ENCODE peak calls at places on chromosomes 1 and 21, in eight cellular contexts. B, O, P, M, V, E, S and F are unnamed samples.

GRCh38 chr1:15224259-15224869 is 22.7 kb upstream of the FHAD1 start:
- DNase-seq in B (no peak), O (no peak), P (no peak), M (no peak), V (no peak), E (no peak), S (no peak), F (no peak)

GRCh38 chr1:12063141-12064072 is at the start of gene TNFRSF8:
- DNase-seq in B (no peak), O (no peak), P (no peak), M (no peak), V (peak; percentile 17), E (no peak), S (no peak), F (no peak)

GRCh38 chr1:109794319-109795132 is 30.8 kb upstream of the EPS8L3 start:
- DNase-seq in B (no peak), O (no peak), P (no peak), M (no peak), V (no peak), E (no peak), S (no peak), F (no peak)

GRCh38 chr1:240093120-240093961 is 1.7 kb downstream of the FMN2 start:
- DNase-seq in B (no peak), O (no peak), P (no peak), M (no peak), V (peak; percentile 39), E (no peak), S (peak; percentile 49), F (peak; percentile 26)

GRCh38 chr1:221555689-221556433 is 186.0 kb downstream of the DUSP10 start:
- DNase-seq in B (no peak), O (no peak), P (no peak), M (no peak), V (peak; percentile 68), E (no peak), S (no peak), F (no peak)

GRCh38 chr1:10471411-10472219 is 714 bp downstream of the DFFA start:
- DNase-seq in B (peak; percentile 56), O (no peak), P (no peak), M (no peak), V (no peak), E (no peak), S (no peak), F (peak; percentile 18)

GRCh38 chr21:37198989-37199924 is 67.9 kb downstream of the VPS26C start:
- DNase-seq in B (no peak), O (no peak), P (no peak), M (no peak), V (no peak), E (no peak), S (no peak), F (no peak)

GRCh38 chr1:29569971-29570634 is 333.8 kb downstream of the PTPRU start:
- DNase-seq in B (no peak), O (no peak), P (peak; percentile 45), M (no peak), V (no peak), E (no peak), S (no peak), F (no peak)

GRCh38 chr1:25037174-25038074 is 107.3 kb upstream of the RUNX3 start:
- DNase-seq in B (no peak), O (peak; percentile 73), P (no peak), M (peak; percentile 73), V (peak; percentile 41), E (no peak), S (peak; percentile 74), F (no peak)

GRCh38 chr1:246081138-246081702 is 425.9 kb downstream of the SMYD3 start:
- DNase-seq in B (no peak), O (no peak), P (no peak), M (no peak), V (no peak), E (no peak), S (no peak), F (no peak)

GRCh38 chr1:57411262-57411661 is 12.6 kb downstream of the DAB1 start:
- DNase-seq in B (no peak), O (no peak), P (no peak), M (no peak), V (no peak), E (no peak), S (no peak), F (no peak)

GRCh38 chr1:10877894-10878293 is 81.4 kb upstream of the CASZ1 start:
- DNase-seq in B (no peak), O (no peak), P (no peak), M (no peak), V (no peak), E (no peak), S (no peak), F (no peak)

GRCh38 chr1:157963713-157964112 is 29.7 kb upstream of the KIRREL1 start:
- DNase-seq in B (peak; percentile 73), O (peak; percentile 71), P (no peak), M (no peak), V (peak; percentile 76), E (peak; percentile 19), S (peak; percentile 82), F (peak; percentile 61)

GRCh38 chr1:20371411-20371810 is 80.7 kb downstream of the VWA5B1 start:
- DNase-seq in B (no peak), O (no peak), P (no peak), M (no peak), V (peak; percentile 74), E (no peak), S (no peak), F (peak; percentile 48)

GRCh38 chr1:206589206-206589605 is 23.1 kb downstream of the EIF2D start:
- DNase-seq in B (peak; percentile 74), O (no peak), P (peak; percentile 92), M (no peak), V (no peak), E (no peak), S (no peak), F (no peak)

GRCh38 chr1:24384251-24385090 is 29.1 kb downstream of the STPG1 start:
- DNase-seq in B (no peak), O (no peak), P (no peak), M (no peak), V (peak; percentile 75), E (no peak), S (no peak), F (no peak)

GRCh38 chr1:169546087-169546995 is 39.9 kb downstream of the F5 start:
- DNase-seq in B (peak; percentile 63), O (peak; percentile 71), P (peak; percentile 46), M (peak; percentile 28), V (peak; percentile 82), E (peak; percentile 9), S (peak; percentile 33), F (peak; percentile 35)

GRCh38 chr1:180187626-180188025 is 33.0 kb downstream of the QSOX1 start:
- DNase-seq in B (no peak), O (no peak), P (no peak), M (no peak), V (no peak), E (no peak), S (no peak), F (no peak)

GRCh38 chr1:200473698-200474371 is 64.0 kb upstream of the ZNF281 start:
- DNase-seq in B (no peak), O (no peak), P (no peak), M (no peak), V (peak; percentile 28), E (no peak), S (no peak), F (no peak)

GRCh38 chr1:30179942-30180543 is 543.3 kb downstream of the MATN1 start:
- DNase-seq in B (no peak), O (no peak), P (no peak), M (no peak), V (no peak), E (no peak), S (no peak), F (no peak)

GRCh38 chr1:44592208-44593145 is 81.8 kb downstream of the TMEM53 start:
- DNase-seq in B (no peak), O (no peak), P (no peak), M (no peak), V (no peak), E (no peak), S (no peak), F (no peak)

GRCh38 chr1:201791051-201791774 is 37.7 kb upstream of the IPO9 start:
- DNase-seq in B (no peak), O (peak; percentile 41), P (no peak), M (no peak), V (no peak), E (no peak), S (no peak), F (no peak)

GRCh38 chr1:177355575-177355974 is 184.8 kb downstream of the BRINP2 start:
- DNase-seq in B (no peak), O (peak; percentile 11), P (no peak), M (no peak), V (peak; percentile 50), E (no peak), S (peak; percentile 40), F (peak; percentile 12)

GRCh38 chr1:61474963-61475362 is 250.0 kb downstream of the TM2D1 start:
- DNase-seq in B (no peak), O (no peak), P (no peak), M (no peak), V (no peak), E (no peak), S (no peak), F (no peak)

GRCh38 chr1:187921426-187921825 is 1092.7 kb downstream of the PLA2G4A start:
- DNase-seq in B (no peak), O (no peak), P (no peak), M (no peak), V (no peak), E (no peak), S (no peak), F (no peak)
- TF ChIP-seq CTCF in B (no peak), O (no peak), P (no peak), M (no peak), V (no peak), E (no peak), S (no peak), F (no peak)

GRCh38 chr1:97608272-97608671 is 312.6 kb downstream of the DPYD start:
- DNase-seq in B (no peak), O (no peak), P (no peak), M (no peak), V (no peak), E (no peak), S (no peak), F (no peak)

GRCh38 chr1:97603218-97603617 is 317.6 kb downstream of the DPYD start:
- DNase-seq in B (no peak), O (no peak), P (no peak), M (no peak), V (no peak), E (no peak), S (no peak), F (no peak)

GRCh38 chr1:97599447-97599846 is 321.4 kb downstream of the DPYD start:
- DNase-seq in B (no peak), O (no peak), P (no peak), M (no peak), V (no peak), E (no peak), S (no peak), F (no peak)

GRCh38 chr1:97603776-97604175 is 317.1 kb downstream of the DPYD start:
- DNase-seq in B (no peak), O (no peak), P (peak; percentile 4), M (no peak), V (no peak), E (no peak), S (no peak), F (no peak)
- TF ChIP-seq CTCF in B (no peak), O (no peak), P (no peak), M (no peak), V (no peak), E (no peak), S (no peak), F (no peak)

GRCh38 chr1:223133301-223133823 is 9.7 kb downstream of the TLR5 start:
- DNase-seq in B (no peak), O (no peak), P (no peak), M (no peak), V (no peak), E (no peak), S (no peak), F (no peak)
- TF ChIP-seq CTCF in B (peak; percentile 91), O (no peak), P (no peak), M (peak; percentile 59), V (no peak), E (no peak), S (no peak), F (no peak)

GRCh38 chr1:163528710-163529348 is 207.1 kb downstream of the NUF2 start:
- DNase-seq in B (peak; percentile 30), O (peak; percentile 34), P (no peak), M (no peak), V (peak; percentile 46), E (no peak), S (peak; percentile 33), F (no peak)
- TF ChIP-seq CTCF in B (peak; percentile 45), O (peak; percentile 84), P (peak; percentile 58), M (peak; percentile 23), V (peak; percentile 66), E (peak; percentile 41), S (peak; percentile 87), F (peak; percentile 76)